ENCODE peak calls at places on chromosomes 4 and X, in seven cellular contexts. A, J, Q, W, X, R and D are unnamed samples.

GRCh38 chrX:147217334-147217733 is 402.8 kb upstream of the CXorf51A start:
- DNase-seq in A (no peak), J (no peak), Q (no peak), W (no peak), X (no peak), R (no peak), D (no peak)

GRCh38 chr4:179097741-179098140 is 1655.5 kb upstream of the AGA start:
- DNase-seq in A (no peak), J (peak; percentile 64), Q (peak; percentile 74), W (no peak), X (no peak), R (no peak), D (no peak)

GRCh38 chr4:185786422-185786821 is 25.6 kb downstream of the SORBS2 start:
- DNase-seq in A (no peak), J (no peak), Q (no peak), W (no peak), X (no peak), R (no peak), D (no peak)

GRCh38 chr4:23972202-23972601 is 82.4 kb upstream of the PPARGC1A start:
- DNase-seq in A (no peak), J (no peak), Q (no peak), W (no peak), X (no peak), R (no peak), D (no peak)

GRCh38 chrX:110021180-110022022 is 18.5 kb downstream of the TMEM164 start:
- DNase-seq in A (no peak), J (peak; percentile 53), Q (no peak), W (peak; percentile 61), X (no peak), R (no peak), D (no peak)

GRCh38 chrX:154797006-154797405 is 8.3 kb downstream of the MPP1 start:
- DNase-seq in A (no peak), J (no peak), Q (no peak), W (no peak), X (no peak), R (no peak), D (no peak)

GRCh38 chrX:42079968-42080367 is 156.6 kb upstream of the CASK start:
- DNase-seq in A (no peak), J (no peak), Q (no peak), W (peak; percentile 28), X (no peak), R (no peak), D (no peak)

GRCh38 chr4:1009647-1010521 is 1.5 kb upstream of the FGFRL1 start:
- DNase-seq in A (peak; percentile 94), J (peak; percentile 51), Q (peak; percentile 83), W (peak; percentile 91), X (no peak), R (no peak), D (no peak)

GRCh38 chr4:22129454-22130075 is 181.0 kb upstream of the KCNIP4 start:
- DNase-seq in A (no peak), J (peak; percentile 51), Q (peak; percentile 69), W (peak; percentile 1), X (peak; percentile 37), R (peak; percentile 7), D (no peak)

GRCh38 chrX:154092371-154092770 is 5.1 kb downstream of the MECP2 start:
- DNase-seq in A (no peak), J (no peak), Q (no peak), W (no peak), X (no peak), R (no peak), D (no peak)

GRCh38 chrX:11765449-11765848 is 7.4 kb downstream of the MSL3 start:
- DNase-seq in A (no peak), J (no peak), Q (no peak), W (no peak), X (no peak), R (no peak), D (no peak)

GRCh38 chr4:52655505-52655904 is 3.6 kb downstream of the USP46 start:
- DNase-seq in A (no peak), J (no peak), Q (no peak), W (no peak), X (no peak), R (no peak), D (no peak)

GRCh38 chr4:74473155-74473811 is 28.3 kb downstream of the AREG start:
- DNase-seq in A (no peak), J (peak; percentile 89), Q (no peak), W (peak; percentile 53), X (no peak), R (no peak), D (peak; percentile 52)

GRCh38 chrX:87878926-87879325 is 361.3 kb downstream of the KLHL4 start:
- DNase-seq in A (no peak), J (no peak), Q (no peak), W (no peak), X (no peak), R (no peak), D (no peak)

GRCh38 chr4:2964077-2964471 is 703 bp downstream of the GRK4 start:
- DNase-seq in A (peak; percentile 38), J (no peak), Q (peak; percentile 19), W (no peak), X (no peak), R (no peak), D (no peak)

GRCh38 chr4:101527186-101527585 is 179.9 kb upstream of the PPP3CA start:
- DNase-seq in A (peak; percentile 50), J (no peak), Q (no peak), W (no peak), X (no peak), R (no peak), D (no peak)

GRCh38 chrX:16658284-16658683 is 8.3 kb downstream of the S100G start:
- DNase-seq in A (no peak), J (peak; percentile 24), Q (no peak), W (peak; percentile 32), X (no peak), R (no peak), D (no peak)

GRCh38 chr4:176668324-176668723 is 124.4 kb downstream of the VEGFC start:
- DNase-seq in A (no peak), J (no peak), Q (no peak), W (no peak), X (no peak), R (no peak), D (no peak)